ENCODE peak calls at places on chromosomes 5 and 9, in five cellular contexts. X, Y, V, J and F are unnamed samples.
A peak's percentile ranks its signal among the peaks of the same experiment; 100 is the strongest.

GRCh38 chr5:171355302-171355724 is 32.3 kb upstream of the NPM1 start:
- DNase-seq in X (no peak), Y (no peak), V (no peak), J (no peak), F (no peak)

GRCh38 chr9:93184439-93185221 is 691 bp downstream of the WNK2 start:
- DNase-seq in X (peak; percentile 64), Y (no peak), V (no peak), J (no peak), F (no peak)

GRCh38 chr5:74127377-74128338 is 501.7 kb downstream of the ARHGEF28 start:
- DNase-seq in X (no peak), Y (peak; percentile 34), V (no peak), J (no peak), F (peak; percentile 7)

GRCh38 chr9:93286252-93287188 is 102.6 kb downstream of the WNK2 start:
- DNase-seq in X (no peak), Y (no peak), V (no peak), J (no peak), F (no peak)

GRCh38 chr5:123582570-123583293 is 70.8 kb downstream of the CSNK1G3 start:
- DNase-seq in X (no peak), Y (peak; percentile 19), V (no peak), J (no peak), F (peak; percentile 35)

GRCh38 chr5:181160144-181160754 is 12.9 kb downstream of the OR2V2 start:
- DNase-seq in X (peak; percentile 40), Y (peak; percentile 85), V (peak; percentile 75), J (peak; percentile 59), F (peak; percentile 57)

GRCh38 chr5:74915488-74915887 is 49.3 kb upstream of the FAM169A start:
- DNase-seq in X (no peak), Y (no peak), V (no peak), J (no peak), F (no peak)

GRCh38 chr5:137487600-137487999 is 11.5 kb downstream of the SPOCK1 start:
- DNase-seq in X (no peak), Y (peak; percentile 46), V (no peak), J (peak; percentile 70), F (peak; percentile 57)

GRCh38 chr9:115739096-115739875 is 414.3 kb upstream of the PAPPA start:
- DNase-seq in X (no peak), Y (no peak), V (no peak), J (no peak), F (no peak)

GRCh38 chr9:135373151-135373685 is 106.4 kb upstream of the PPP1R26 start:
- DNase-seq in X (no peak), Y (no peak), V (no peak), J (no peak), F (no peak)

GRCh38 chr9:117763314-117763713 is 59.1 kb downstream of the TLR4 start:
- DNase-seq in X (no peak), Y (peak; percentile 51), V (no peak), J (peak; percentile 80), F (no peak)

GRCh38 chr9:74777136-74777879 is 110.4 kb downstream of the TRPM6 start:
- DNase-seq in X (peak; percentile 65), Y (peak; percentile 73), V (peak; percentile 62), J (peak; percentile 71), F (peak; percentile 90)

GRCh38 chr5:1915316-1915715 is 32.6 kb upstream of the IRX4 start:
- DNase-seq in X (no peak), Y (no peak), V (no peak), J (no peak), F (no peak)

GRCh38 chr5:54159837-54160215 is 150.5 kb downstream of the ARL15 start:
- DNase-seq in X (no peak), Y (no peak), V (no peak), J (no peak), F (no peak)

GRCh38 chr9:130920233-130920632 is 18.8 kb downstream of the FIBCD1 start:
- DNase-seq in X (no peak), Y (no peak), V (no peak), J (no peak), F (no peak)

GRCh38 chr5:15008911-15009310 is 137.3 kb upstream of the ANKH start:
- DNase-seq in X (no peak), Y (no peak), V (no peak), J (no peak), F (no peak)

GRCh38 chr9:106887066-106887465 is 24.1 kb downstream of the ZNF462 start:
- DNase-seq in X (no peak), Y (no peak), V (no peak), J (no peak), F (no peak)

GRCh38 chr5:59517926-59518585 is 375.5 kb downstream of the PDE4D start:
- DNase-seq in X (no peak), Y (peak; percentile 88), V (no peak), J (no peak), F (no peak)

GRCh38 chr5:68528877-68529276 is 313.3 kb downstream of the PIK3R1 start:
- DNase-seq in X (no peak), Y (no peak), V (no peak), J (no peak), F (no peak)